ENCODE peak calls at places on chromosomes 4 and X, in eight cellular contexts. P is natural killer cell; Y is endothelial cell; H is left ventricle myocardium inferior; I is pancreas; R is CD4-positive, alpha-beta T cell; J is SK-N-SH; N is lower lobe of right lung. C is an unnamed sample.

GRCh38 chrX:16778993-16779392 is 7.3 kb upstream of the TXLNG start:
- DNase-seq in P (no peak), Y (no peak), H (no peak), I (no peak), R (no peak), J (no peak), N (no peak), C (no peak)

GRCh38 chr4:110636677-110637407 is 14.0 kb upstream of the PITX2 start:
- DNase-seq in P (no peak), Y (peak), H (no peak), I (no peak), R (no peak), J (no peak), N (no peak), C (no peak)

GRCh38 chr4:155734951-155735350 is 23.9 kb upstream of the GUCY1B1 start:
- DNase-seq in P (no peak), Y (no peak), H (no peak), I (no peak), R (no peak), J (no peak), N (no peak), C (no peak)

GRCh38 chr4:53734584-53735363 is 143.5 kb upstream of the LNX1 start:
- DNase-seq in P (no peak), Y (no peak), H (no peak), I (no peak), R (no peak), J (no peak), N (no peak), C (no peak)

GRCh38 chr4:29717658-29718057 is 1002.5 kb upstream of the PCDH7 start:
- DNase-seq in P (no peak), Y (no peak), H (no peak), I (no peak), R (no peak), J (no peak), N (no peak), C (no peak)

GRCh38 chrX:103107836-103108235 is 14.9 kb upstream of the NXF3 start:
- DNase-seq in P (no peak), Y (no peak), H (no peak), I (no peak), R (no peak), J (no peak), N (no peak), C (no peak)

GRCh38 chrX:21926527-21927278 is 13.8 kb upstream of the SMS start:
- DNase-seq in P (no peak), Y (no peak), H (no peak), I (no peak), R (no peak), J (no peak), N (no peak), C (peak)

GRCh38 chr4:113840850-113841249 is 79.3 kb upstream of the CAMK2D start:
- DNase-seq in P (no peak), Y (no peak), H (no peak), I (no peak), R (no peak), J (no peak), N (no peak), C (no peak)

GRCh38 chr4:83195280-83195679 is 80.8 kb upstream of the PLAC8 start:
- DNase-seq in P (no peak), Y (no peak), H (no peak), I (no peak), R (no peak), J (no peak), N (no peak), C (no peak)

GRCh38 chr4:78057135-78057599 is at the start of gene FRAS1:
- DNase-seq in P (no peak), Y (peak), H (peak), I (peak), R (no peak), J (peak), N (peak), C (peak)

GRCh38 chrX:149937881-149938426 is 337 bp downstream of the EOLA2 start:
- DNase-seq in P (peak), Y (peak), H (peak), I (no peak), R (no peak), J (no peak), N (peak), C (peak)

GRCh38 chr4:52989865-52990264 is 127.7 kb downstream of the RASL11B start:
- DNase-seq in P (no peak), Y (no peak), H (no peak), I (no peak), R (no peak), J (peak), N (no peak), C (no peak)

GRCh38 chr4:183260491-183261151 is 59.5 kb downstream of the CLDN22 start:
- DNase-seq in P (no peak), Y (no peak), H (no peak), I (no peak), R (no peak), J (no peak), N (no peak), C (no peak)

GRCh38 chr4:36979494-36979893 is 265.0 kb upstream of the NWD2 start:
- DNase-seq in P (no peak), Y (no peak), H (no peak), I (no peak), R (no peak), J (no peak), N (no peak), C (no peak)

GRCh38 chrX:26007462-26007861 is 130.7 kb upstream of the MAGEB18 start:
- DNase-seq in P (no peak), Y (no peak), H (no peak), I (no peak), R (no peak), J (no peak), N (no peak), C (no peak)

GRCh38 chr4:86033171-86033570 is 326.7 kb downstream of the MAPK10 start:
- DNase-seq in P (no peak), Y (no peak), H (peak), I (no peak), R (no peak), J (no peak), N (peak), C (no peak)

GRCh38 chrX:21398424-21398823 is 24.2 kb downstream of the CNKSR2 start:
- DNase-seq in P (no peak), Y (no peak), H (no peak), I (no peak), R (no peak), J (no peak), N (no peak), C (no peak)

GRCh38 chr4:73894021-73894420 is 24.8 kb downstream of the CXCL1 start:
- DNase-seq in P (no peak), Y (no peak), H (no peak), I (no peak), R (no peak), J (no peak), N (no peak), C (no peak)

GRCh38 chr4:44221407-44221806 is 227.2 kb downstream of the KCTD8 start:
- DNase-seq in P (no peak), Y (no peak), H (no peak), I (no peak), R (no peak), J (no peak), N (no peak), C (no peak)

GRCh38 chr4:24885342-24885741 is 27.5 kb downstream of the CCDC149 start:
- DNase-seq in P (no peak), Y (no peak), H (no peak), I (no peak), R (no peak), J (no peak), N (no peak), C (no peak)

GRCh38 chr4:125316391-125316780 is 1.6 kb downstream of the FAT4 start:
- DNase-seq in P (peak), Y (peak), H (peak), I (peak), R (no peak), J (peak), N (peak), C (peak)

GRCh38 chr4:125315571-125316390 is 1.0 kb downstream of the FAT4 start:
- DNase-seq in P (peak), Y (peak), H (peak), I (peak), R (no peak), J (peak), N (peak), C (peak)

GRCh38 chr4:125316781-125317525 is 2.2 kb downstream of the FAT4 start:
- DNase-seq in P (peak), Y (peak), H (peak), I (peak), R (no peak), J (peak), N (peak), C (peak)

GRCh38 chr4:125319311-125319710 is 4.6 kb downstream of the FAT4 start:
- DNase-seq in P (no peak), Y (no peak), H (no peak), I (no peak), R (no peak), J (no peak), N (no peak), C (no peak)

GRCh38 chr4:125317526-125317880 is 2.7 kb downstream of the FAT4 start:
- DNase-seq in P (peak), Y (peak), H (peak), I (peak), R (no peak), J (peak), N (peak), C (no peak)
- TF ChIP-seq CTCF in P (peak), Y (no peak), H (peak), I (no peak), R (no peak), J (peak), N (peak), C (no peak)

GRCh38 chr4:136829298-136829697 is 703.0 kb downstream of the PCDH18 start:
- DNase-seq in P (no peak), Y (no peak), H (no peak), I (no peak), R (no peak), J (no peak), N (no peak), C (no peak)

GRCh38 chr4:136831553-136831952 is 700.7 kb downstream of the PCDH18 start:
- DNase-seq in P (no peak), Y (no peak), H (no peak), I (no peak), R (no peak), J (no peak), N (no peak), C (no peak)
- TF ChIP-seq CTCF in P (no peak), Y (no peak), H (no peak), I (no peak), R (no peak), J (peak), N (no peak), C (no peak)

GRCh38 chr4:5409980-5410618 is 298.3 kb downstream of the EVC2 start:
- DNase-seq in P (no peak), Y (no peak), H (no peak), I (no peak), R (no peak), J (no peak), N (no peak), C (no peak)
- TF ChIP-seq CTCF in P (no peak), Y (no peak), H (no peak), I (no peak), R (no peak), J (peak), N (no peak), C (no peak)

DNA sequence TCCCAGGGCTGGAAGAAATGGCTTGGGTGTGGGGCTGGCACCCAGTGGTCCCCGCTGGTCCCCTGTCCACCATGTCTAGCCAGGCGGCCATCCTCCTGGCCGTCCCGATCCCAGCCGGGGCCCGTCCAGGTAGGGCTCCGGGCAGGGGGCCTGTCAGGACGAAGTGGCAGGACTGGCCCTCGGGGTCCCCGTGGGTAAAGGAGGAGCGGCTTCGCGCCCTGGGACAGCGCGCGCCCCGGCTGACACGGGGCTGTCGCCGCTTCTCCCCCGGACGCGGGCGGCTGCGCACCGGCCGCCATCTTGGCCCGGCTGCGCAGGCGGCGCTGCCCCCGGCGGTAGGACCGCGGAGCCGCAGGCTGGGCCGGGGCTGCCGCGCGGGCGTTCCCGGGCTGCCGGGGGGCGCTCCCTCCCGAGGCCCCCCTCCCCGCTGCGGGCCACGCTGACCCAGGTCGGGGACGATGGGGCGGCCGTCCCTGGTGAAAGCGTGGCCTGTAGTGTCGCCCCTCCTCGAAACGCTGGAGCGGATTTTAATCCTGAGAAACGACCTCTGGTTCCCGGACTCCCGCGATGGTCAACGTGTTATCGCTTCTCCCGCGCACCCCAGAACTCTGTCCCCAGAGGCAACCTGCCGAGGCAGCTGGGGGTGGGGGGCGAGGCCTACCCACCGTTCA is 60.4 kb upstream of the BCOR start:
- DNase-seq in P (no peak), Y (peak), H (no peak), I (peak), R (no peak), J (no peak), N (peak), C (peak)
- TF ChIP-seq CTCF in P (peak), Y (peak), H (peak), I (peak), R (no peak), J (no peak), N (peak), C (peak)

GRCh38 chr4:154332681-154333421 is 158.7 kb downstream of the DCHS2 start:
- DNase-seq in P (peak), Y (peak), H (no peak), I (peak), R (peak), J (peak), N (peak), C (no peak)
- TF ChIP-seq CTCF in P (no peak), Y (no peak), H (no peak), I (no peak), R (no peak), J (no peak), N (no peak), C (no peak)

GRCh38 chr4:1854752-1855151 is 1.2 kb downstream of the LETM1 start:
- DNase-seq in P (no peak), Y (no peak), H (no peak), I (no peak), R (no peak), J (no peak), N (no peak), C (no peak)

GRCh38 chr4:1850276-1850675 is 5.7 kb downstream of the LETM1 start:
- DNase-seq in P (no peak), Y (no peak), H (no peak), I (no peak), R (no peak), J (no peak), N (no peak), C (no peak)

GRCh38 chr4:1852904-1853623 is 2.9 kb downstream of the LETM1 start:
- DNase-seq in P (no peak), Y (no peak), H (no peak), I (no peak), R (no peak), J (no peak), N (no peak), C (no peak)

GRCh38 chr4:1851575-1852415 is 4.2 kb downstream of the LETM1 start:
- DNase-seq in P (no peak), Y (no peak), H (peak), I (no peak), R (no peak), J (no peak), N (no peak), C (no peak)

GRCh38 chr4:1851160-1851559 is 4.8 kb downstream of the LETM1 start:
- DNase-seq in P (no peak), Y (no peak), H (no peak), I (no peak), R (no peak), J (no peak), N (no peak), C (no peak)
- TF ChIP-seq CTCF in P (no peak), Y (no peak), H (peak), I (no peak), R (no peak), J (no peak), N (no peak), C (no peak)